ENCODE peak calls at places on chromosome 12, in five cellular contexts. X is K562, P is HepG2, V is H1, N is GM12878. F is an unnamed sample.

GRCh38 chr12:110555509-110556406 is 27.4 kb downstream of the PPTC7 start:
- DNase-seq in X (no peak), P (no peak), V (no peak), N (no peak), F (no peak)

GRCh38 chr12:54028324-54029201 is at the start of gene HOXC6:
- DNase-seq in X (peak), P (no peak), V (no peak), N (no peak), F (no peak)

GRCh38 chr12:24546661-24547060 is 402.2 kb downstream of the BCAT1 start:
- DNase-seq in X (no peak), P (no peak), V (no peak), N (no peak), F (no peak)

GRCh38 chr12:57761391-57761998 is 5.4 kb downstream of the CYP27B1 start:
- DNase-seq in X (no peak), P (no peak), V (no peak), N (no peak), F (no peak)

GRCh38 chr12:120598674-120599463 is 17.7 kb upstream of the POP5 start:
- DNase-seq in X (peak), P (peak), V (no peak), N (no peak), F (no peak)

GRCh38 chr12:18250313-18250916 is 10.9 kb upstream of the PIK3C2G start:
- DNase-seq in X (peak), P (peak), V (no peak), N (no peak), F (no peak)

GRCh38 chr12:90959538-90960139 is 4.7 kb upstream of the CCER1 start:
- DNase-seq in X (peak), P (peak), V (no peak), N (no peak), F (no peak)

GRCh38 chr12:2267624-2268477 is 215.1 kb downstream of the CACNA1C start:
- DNase-seq in X (no peak), P (no peak), V (no peak), N (no peak), F (no peak)

GRCh38 chr12:113889076-113889475 is 77.0 kb downstream of the RBM19 start:
- DNase-seq in X (no peak), P (peak), V (no peak), N (no peak), F (no peak)

GRCh38 chr12:94010307-94010706 is 138.1 kb upstream of the PLXNC1 start:
- DNase-seq in X (no peak), P (no peak), V (peak), N (no peak), F (no peak)

GRCh38 chr12:26127404-26127803 is 2.6 kb upstream of the BHLHE41 start:
- DNase-seq in X (no peak), P (no peak), V (no peak), N (no peak), F (no peak)

GRCh38 chr12:26124491-26125450 is at the start of gene BHLHE41:
- DNase-seq in X (no peak), P (no peak), V (peak), N (no peak), F (peak)

GRCh38 chr12:26123482-26123980 is 1.3 kb downstream of the BHLHE41 start:
- DNase-seq in X (no peak), P (no peak), V (no peak), N (no peak), F (no peak)

GRCh38 chr12:26126340-26127284 is 1.8 kb upstream of the BHLHE41 start:
- DNase-seq in X (peak), P (peak), V (peak), N (no peak), F (peak)

DNA sequence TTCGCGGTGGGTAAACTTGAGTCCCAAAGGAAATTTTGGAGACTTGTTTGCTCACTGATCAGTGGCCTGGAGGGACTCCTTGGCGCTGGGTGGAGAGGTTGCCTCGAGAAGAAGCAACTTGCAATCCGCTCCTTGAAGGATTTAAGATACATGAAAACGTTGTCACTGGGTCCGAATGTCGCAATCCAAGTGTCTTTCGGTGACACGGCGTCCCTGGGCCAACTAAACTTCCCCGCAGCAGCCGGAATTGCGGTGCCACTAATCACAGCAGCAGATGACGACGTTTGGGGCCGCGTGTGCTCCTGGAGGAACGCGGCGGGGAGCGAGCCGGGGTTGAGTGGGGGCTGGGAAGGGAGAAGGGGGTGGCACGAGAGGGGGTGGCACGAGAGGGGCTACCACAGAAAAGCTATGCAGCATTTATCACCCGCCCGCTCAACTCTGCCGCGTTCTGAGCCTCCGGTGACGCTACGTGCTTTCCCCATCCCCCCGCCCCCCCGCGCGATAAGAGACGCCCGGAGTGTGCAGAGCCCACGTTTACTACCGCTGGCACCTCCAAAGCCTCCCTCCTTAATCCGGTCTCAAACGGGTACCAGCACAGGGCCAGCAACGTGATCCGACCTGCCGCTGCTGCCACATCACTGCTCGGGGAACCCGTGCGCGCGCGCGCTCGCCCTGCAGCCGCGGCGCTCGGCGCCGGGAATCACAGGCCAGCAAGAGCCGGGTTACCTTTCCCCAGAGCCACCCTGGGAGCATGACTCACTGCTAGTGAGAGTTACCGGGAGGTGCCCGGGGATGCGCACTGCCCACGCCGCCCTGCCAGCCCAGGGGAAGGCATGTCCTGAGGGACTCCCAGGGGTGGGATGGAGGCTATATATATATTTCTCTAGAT is 858 bp upstream of the BHLHE41 start:
- DNase-seq in X (no peak), P (peak), V (peak), N (no peak), F (peak)
- TF ChIP-seq TAF1 in X (no peak), P (no peak), V (no peak), N (no peak), F (no peak)

GRCh38 chr12:46468159-46468558 is 95.6 kb upstream of the SLC38A2 start:
- DNase-seq in X (no peak), P (no peak), V (no peak), N (no peak), F (no peak)
- TF ChIP-seq POLR2A in X (no peak), P (no peak), V (no peak), N (no peak), F (no peak)

DNA sequence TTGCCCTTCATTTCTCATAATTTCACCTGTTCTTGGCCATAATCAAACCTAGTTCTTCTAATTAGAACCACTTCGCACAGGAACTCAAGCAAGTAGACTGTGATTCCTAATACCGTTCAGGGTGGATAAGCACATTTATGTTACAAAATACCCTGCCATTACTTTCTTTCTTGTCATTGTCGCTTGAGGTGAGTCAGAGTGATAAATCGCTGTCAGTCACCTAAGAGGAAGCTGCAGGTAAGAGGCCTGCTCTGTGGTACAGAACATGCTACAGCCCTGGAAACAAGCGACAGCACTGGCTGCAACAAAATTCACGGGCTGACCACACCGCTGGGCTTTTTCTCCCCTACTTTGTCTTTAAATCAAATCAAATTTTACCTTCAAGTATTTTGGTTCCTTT is 218.2 kb downstream of the ANO6 start:
- DNase-seq in X (no peak), P (no peak), V (no peak), N (no peak), F (no peak)
- TF ChIP-seq POLR2AphosphoS5 in X (no peak), P (no peak), V (no peak), N (no peak), F (no peak)

DNA sequence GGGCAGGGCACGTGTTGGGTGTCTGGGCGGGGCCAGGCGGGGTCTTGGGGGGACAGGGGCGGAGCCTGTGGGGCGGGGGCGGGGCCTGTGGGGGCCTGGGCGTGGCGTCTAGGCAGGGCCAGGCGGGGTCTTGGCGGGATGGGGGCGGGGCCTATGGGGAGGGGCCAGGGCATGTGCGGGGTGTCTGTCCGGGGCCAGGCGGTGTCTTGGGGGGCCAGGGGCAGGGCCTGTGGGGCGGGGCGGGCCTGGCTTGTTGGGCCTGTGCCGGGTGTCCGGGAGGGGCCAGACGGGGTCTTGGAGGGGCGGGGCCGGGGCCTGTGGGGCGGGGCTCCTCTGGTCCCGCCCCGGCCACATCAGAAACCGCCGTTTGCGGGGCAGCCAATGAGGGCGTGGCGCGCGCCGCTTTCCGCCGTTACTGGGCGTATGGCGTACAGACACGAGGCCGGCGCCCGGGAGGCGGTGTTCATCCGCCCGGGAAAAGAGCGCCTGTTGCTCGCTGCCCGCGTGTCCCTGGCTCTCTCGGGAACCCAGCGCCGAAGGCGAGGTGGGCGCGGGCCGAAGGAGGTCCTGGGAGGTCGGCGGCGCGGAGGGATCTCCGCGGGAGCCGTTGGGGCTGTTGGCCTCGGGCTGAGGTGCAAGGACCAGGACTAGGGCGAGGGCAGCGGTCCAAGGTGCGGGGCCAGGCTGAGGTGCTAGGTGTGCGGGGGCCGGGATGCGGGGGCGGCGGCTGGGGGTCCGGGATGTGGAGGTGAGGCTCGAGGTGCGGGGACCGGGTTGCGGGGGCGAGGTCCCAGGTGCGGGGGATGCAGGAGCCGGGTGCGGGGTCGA is at the start of gene PIWIL1:
- DNase-seq in X (no peak), P (no peak), V (no peak), N (no peak), F (no peak)
- TF ChIP-seq TAF1 in X (no peak), P (no peak), V (no peak), N (no peak), F (no peak)

DNA sequence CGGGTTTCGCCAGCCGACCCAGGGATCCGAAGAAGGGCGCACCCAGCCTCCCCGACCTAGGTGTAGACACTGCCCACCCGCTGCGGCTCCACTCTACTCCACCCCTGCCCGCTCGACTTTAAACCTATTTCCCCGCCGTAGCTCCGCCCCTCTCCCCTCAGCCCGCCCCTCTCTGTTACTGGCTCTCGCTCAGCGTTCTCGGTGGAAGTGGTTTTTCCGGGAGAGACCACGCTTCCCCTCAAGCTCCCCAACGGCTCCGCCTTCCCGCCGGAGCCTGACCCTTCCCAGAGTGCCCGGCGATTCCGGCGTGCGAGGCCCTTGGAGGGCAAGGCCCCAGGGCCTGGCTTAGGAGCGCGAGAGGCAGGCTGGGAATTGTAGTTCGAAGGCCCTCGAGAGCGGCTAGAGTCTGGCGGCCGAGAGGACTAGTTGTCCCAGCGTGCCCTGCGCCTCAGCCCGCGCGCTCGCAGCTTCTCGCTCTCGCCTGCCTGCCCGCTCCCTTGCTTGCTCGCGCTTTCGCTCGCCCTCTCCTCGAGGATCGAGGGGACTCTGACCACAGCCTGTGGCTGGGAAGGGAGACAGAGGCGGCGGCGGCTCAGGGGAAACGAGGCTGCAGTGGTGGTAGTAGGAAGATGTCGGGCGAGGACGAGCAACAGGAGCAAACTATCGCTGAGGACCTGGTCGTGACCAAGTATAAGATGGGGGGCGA is at the start of gene PA2G4:
- DNase-seq in X (peak), P (peak), V (peak), N (peak), F (peak)
- TF ChIP-seq POLR2A in X (peak), P (peak), V (peak), N (peak), F (peak)

DNA sequence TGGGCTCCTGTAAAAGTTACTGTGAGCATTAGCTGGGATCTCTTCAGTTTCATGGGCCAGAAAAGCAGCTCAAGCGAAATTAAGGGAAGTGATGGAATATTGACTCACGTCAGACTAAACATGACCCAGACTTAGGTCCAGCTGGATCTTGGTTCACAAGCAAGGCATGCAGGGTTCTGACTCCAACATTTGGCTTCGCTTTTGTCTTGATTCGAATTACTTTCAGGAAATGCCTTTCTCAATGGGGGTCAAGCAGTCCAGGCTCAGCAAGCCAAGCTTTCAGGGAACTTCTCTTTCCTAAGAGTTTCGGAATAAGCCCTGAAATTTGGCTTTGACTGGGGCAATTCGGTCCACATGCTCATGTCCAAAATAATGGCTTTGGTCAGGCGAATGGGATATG is 678.7 kb upstream of the TMEM132C start:
- DNase-seq in X (no peak), P (no peak), V (no peak), N (no peak), F (no peak)
- TF ChIP-seq POLR2AphosphoS5 in X (no peak), P (no peak), V (no peak), N (no peak), F (no peak)

DNA sequence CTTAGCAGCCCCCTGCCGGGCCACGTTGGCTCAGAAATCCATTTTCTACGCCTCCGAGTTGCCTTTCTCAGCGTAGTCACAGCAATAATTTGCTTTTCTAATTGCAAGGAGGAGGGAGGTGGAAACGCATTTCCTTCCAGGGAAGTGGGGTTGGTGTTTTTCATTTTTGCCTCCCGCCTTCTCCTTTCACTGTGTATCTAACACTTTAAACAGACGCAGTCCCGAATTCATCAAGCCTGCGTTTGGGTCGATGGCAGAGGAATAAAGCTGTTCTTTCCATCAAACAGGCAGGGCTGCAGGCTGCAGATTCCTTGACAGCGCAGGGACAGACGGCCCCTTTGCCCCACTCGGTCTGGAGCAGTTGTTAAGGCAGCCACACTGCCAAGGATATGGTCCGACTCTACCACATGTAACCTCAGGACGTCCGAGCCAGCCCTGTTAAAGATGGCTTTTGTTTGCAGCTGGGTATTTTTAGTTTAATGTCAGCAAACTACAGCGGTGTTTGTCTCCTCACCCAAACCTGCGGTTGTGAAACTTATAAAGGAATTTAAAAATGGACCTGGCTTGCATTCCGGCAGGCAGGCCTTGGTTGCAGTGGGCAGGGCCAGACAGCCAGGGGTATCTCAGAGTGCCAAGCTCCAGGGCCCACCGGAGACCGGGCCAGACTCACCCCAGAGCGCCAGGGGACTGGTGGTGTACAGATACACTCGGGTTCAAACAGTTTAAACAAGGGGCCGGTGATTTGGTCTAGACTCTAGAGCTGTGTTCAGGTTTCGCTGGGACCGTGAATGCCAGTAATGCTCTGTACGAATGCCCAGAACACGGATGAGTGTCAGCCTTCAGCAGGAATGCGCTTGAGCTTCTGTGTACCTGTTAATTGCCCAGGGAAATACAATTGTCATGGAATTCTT is 2.2 kb downstream of the CHST11 start:
- DNase-seq in X (no peak), P (no peak), V (peak), N (no peak), F (no peak)
- TF ChIP-seq TAF1 in X (no peak), P (no peak), V (no peak), N (no peak), F (no peak)

GRCh38 chr12:12349711-12350665 is at the start of gene MANSC1:
- DNase-seq in X (peak), P (peak), V (peak), N (no peak), F (peak)
- TF ChIP-seq POLR2A in X (peak), P (no peak), V (peak), N (peak), F (no peak)